ENCODE peak calls at places on chromosomes 13 and 19, in five cellular contexts. S is suprapubic skin, K is IMR-90, U is tibial nerve, E is stomach. P is an unnamed sample.

GRCh38 chr13:69720278-69720983 is 387.2 kb upstream of the ATXN8OS start:
- DNase-seq in U (no peak), E (no peak), K (no peak), S (no peak), P (no peak)

GRCh38 chr13:33261426-33262068 is 24.0 kb downstream of the STARD13 start:
- DNase-seq in E (no peak), S (no peak), U (no peak), K (peak; percentile 31), P (peak; percentile 35)

GRCh38 chr19:53463263-53463662 is 4.3 kb upstream of the ZNF813 start:
- DNase-seq in U (no peak), E (no peak), S (no peak), K (peak; percentile 6), P (peak; percentile 67)

GRCh38 chr13:94854688-94855087 is 142.3 kb upstream of the SOX21 start:
- DNase-seq in U (no peak), K (no peak), S (no peak), E (no peak), P (no peak)

GRCh38 chr19:29277107-29277506 is 64.2 kb upstream of the UQCRFS1 start:
- DNase-seq in S (no peak), K (no peak), U (no peak), E (no peak), P (no peak)

GRCh38 chr13:112349681-112350080 is 26.5 kb upstream of the SPACA7 start:
- DNase-seq in S (peak; percentile 50), E (no peak), U (no peak), K (no peak), P (no peak)

GRCh38 chr13:112245959-112246358 is 130.2 kb upstream of the SPACA7 start:
- DNase-seq in K (no peak), S (peak; percentile 63), U (no peak), E (no peak), P (no peak)

GRCh38 chr13:95153647-95154405 is 147.4 kb downstream of the ABCC4 start:
- DNase-seq in K (peak; percentile 21), E (no peak), S (no peak), U (no peak), P (no peak)

GRCh38 chr13:98443800-98444325 is 133.0 kb downstream of the STK24 start:
- DNase-seq in K (no peak), E (no peak), S (no peak), U (no peak), P (no peak)

GRCh38 chr13:25990801-25991200 is 61.0 kb downstream of the SHISA2 start:
- DNase-seq in U (no peak), E (no peak), S (no peak), K (no peak), P (no peak)

GRCh38 chr19:20038358-20039202 is 725 bp downstream of the ZNF682 start:
- DNase-seq in K (peak; percentile 2), U (no peak), S (no peak), E (no peak), P (no peak)

GRCh38 chr13:58935689-58936088 is 1228.0 kb downstream of the DIAPH3 start:
- DNase-seq in U (no peak), S (no peak), K (no peak), E (no peak), P (no peak)

GRCh38 chr19:18843960-18844359 is 12.2 kb downstream of the UPF1 start:
- DNase-seq in U (no peak), E (no peak), S (no peak), K (no peak), P (no peak)

GRCh38 chr19:58056261-58056660 is 2.8 kb upstream of the ZNF135 start:
- DNase-seq in U (no peak), E (no peak), S (no peak), K (no peak), P (no peak)

GRCh38 chr13:24497742-24498141 is 14.8 kb downstream of the PARP4 start:
- DNase-seq in S (no peak), U (no peak), K (no peak), E (no peak), P (no peak)

GRCh38 chr13:33677215-33677614 is 140.7 kb upstream of the RFC3 start:
- DNase-seq in S (no peak), K (no peak), E (no peak), U (no peak), P (no peak)

GRCh38 chr13:44837250-44837649 is 152.0 kb downstream of the NUFIP1 start:
- DNase-seq in U (no peak), S (no peak), K (peak; percentile 78), E (no peak), P (no peak)

GRCh38 chr19:35756373-35757230 is at the start of gene HSPB6:
- DNase-seq in K (peak; percentile 72), S (no peak), U (peak; percentile 49), E (peak; percentile 35), P (peak; percentile 91)

GRCh38 chr19:34241513-34242337 is 12.6 kb upstream of the GARRE1 start:
- DNase-seq in K (no peak), S (no peak), E (peak; percentile 64), U (no peak), P (no peak)

GRCh38 chr13:43200307-43200706 is 176.9 kb downstream of the DNAJC15 start:
- DNase-seq in S (no peak), K (no peak), U (no peak), E (no peak), P (no peak)

GRCh38 chr13:30153871-30154426 is 153.4 kb downstream of the KATNAL1 start:
- DNase-seq in S (peak; percentile 59), E (no peak), K (peak; percentile 31), U (no peak), P (no peak)

GRCh38 chr19:19202707-19203011 is 555 bp downstream of the NR2C2AP start:
- DNase-seq in E (no peak), S (no peak), U (no peak), K (no peak), P (no peak)

DNA sequence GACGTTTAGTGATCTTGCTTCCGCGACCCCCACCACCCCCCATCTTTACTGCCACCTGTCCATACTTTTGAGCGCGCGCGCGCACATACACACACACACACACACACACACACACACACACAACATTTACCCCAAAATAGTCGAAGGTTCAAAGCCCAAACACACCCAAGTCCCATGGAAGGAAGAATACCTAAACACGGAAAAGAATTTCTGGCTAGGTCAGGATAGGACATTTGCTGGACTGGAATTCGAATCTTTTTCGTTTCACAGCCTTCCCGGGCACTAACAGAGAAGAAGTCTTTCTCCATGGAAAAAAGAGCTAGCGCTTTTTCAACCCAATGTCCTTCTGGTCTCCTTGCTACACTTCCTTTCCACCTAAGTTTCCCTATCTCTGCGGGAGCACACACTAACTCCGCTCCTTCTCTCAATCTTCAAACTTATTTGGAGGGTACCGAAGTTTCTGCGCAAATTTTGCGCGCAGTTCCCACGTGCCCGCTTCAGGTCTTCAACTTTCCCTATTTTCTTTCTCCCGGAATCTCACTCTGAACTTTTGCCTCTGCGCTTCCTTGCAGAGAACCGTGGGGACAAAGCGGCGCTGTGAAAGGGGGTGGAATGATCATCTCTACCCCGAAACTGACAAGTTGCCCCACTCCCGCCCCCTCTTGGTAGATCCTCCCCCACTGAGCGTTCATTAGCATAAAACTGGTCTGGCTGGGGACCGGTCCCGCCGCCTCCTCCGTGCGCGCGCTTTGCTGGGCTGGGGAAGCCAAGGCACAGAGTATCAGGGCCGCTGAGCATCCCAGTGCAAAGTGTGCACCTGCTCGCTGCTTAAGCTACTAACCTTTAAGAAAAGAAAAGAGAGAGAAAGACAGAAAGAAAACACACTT is 2.7 kb downstream of the DACH1 start:
- DNase-seq in K (no peak), E (no peak), S (peak; percentile 77), U (no peak), P (peak; percentile 49)
- TF ChIP-seq POLR2A in K (no peak), E (no peak), S (no peak), U (no peak), P (no peak)

DNA sequence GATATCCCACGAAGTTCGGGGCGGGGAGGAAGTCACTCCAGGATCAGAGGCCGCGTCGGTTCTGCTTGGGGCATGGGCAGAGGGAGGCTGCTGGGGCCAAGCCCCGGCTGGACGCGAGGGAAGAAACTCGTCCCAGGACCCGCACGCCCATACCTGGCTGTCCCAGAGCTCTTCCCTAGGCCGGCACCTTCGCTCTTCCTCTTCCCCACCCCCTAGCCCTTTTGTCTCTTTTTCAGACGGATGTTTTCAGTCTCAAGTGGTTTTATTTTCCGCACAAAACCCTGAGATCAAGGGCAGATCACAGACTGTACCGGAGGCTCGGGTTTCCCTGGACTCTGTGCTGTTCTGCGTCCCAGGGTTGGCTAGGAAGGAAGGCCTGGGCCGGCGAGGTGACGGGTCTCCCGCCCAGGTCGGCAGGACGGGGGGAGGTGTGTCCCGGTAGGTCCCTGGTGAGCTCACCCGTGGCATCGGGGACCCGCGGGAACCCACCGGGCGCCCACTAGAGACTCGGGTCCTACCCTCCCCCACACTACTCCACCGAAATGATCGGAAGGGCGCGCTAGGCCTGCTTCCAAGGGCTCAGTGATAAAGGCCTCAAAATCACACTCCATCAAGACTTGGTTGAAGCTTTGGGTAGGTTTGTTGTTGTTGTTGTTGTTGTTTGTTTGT is 7.9 kb downstream of the ZIC2 start:
- DNase-seq in U (no peak), E (no peak), S (no peak), K (no peak), P (no peak)
- H3K27me3 ChIP-seq in U (peaks cover 5% of the 10 kb centered on the region), E (peaks cover 99% of the 10 kb centered on the region), S (peaks cover 100% of the 10 kb centered on the region), K (peaks cover 93% of the 10 kb centered on the region), P (peaks cover 32% of the 10 kb centered on the region)

GRCh38 chr19:55648657-55649578 is 906 bp downstream of the CCDC106 start:
- DNase-seq in K (no peak), U (no peak), E (no peak), S (no peak), P (no peak)
- TF ChIP-seq POLR2A in K (no peak), U (no peak), E (no peak), S (no peak), P (no peak)

GRCh38 chr19:42555317-42555716 is 27.0 kb upstream of the CEACAM1 start:
- DNase-seq in K (no peak), E (no peak), S (no peak), U (no peak), P (no peak)
- H3K27me3 ChIP-seq in K (peaks cover 44% of the 10 kb centered on the region), E (no peaks in the 10 kb centered on the region), S (peaks cover 5% of the 10 kb centered on the region), U (no peaks in the 10 kb centered on the region), P (no peaks in the 10 kb centered on the region)